ENCODE peak calls at places on chromosomes 12 and 14, in six cellular contexts. V is SK-N-SH, D is HepG2, Y is HCT116, Q is K562, W is H1. G is an unnamed sample. For H3K27me3, the result is how much of the 10 kb centered on the place peaks cover.

GRCh38 chr14:65421201-65421981 is 8.9 kb downstream of the FUT8 start:
- DNase-seq in V (no peak), D (no peak), Y (no peak), Q (no peak), W (no peak), G (no peak)

GRCh38 chr12:21615441-21615840 is 10.8 kb upstream of the GYS2 start:
- DNase-seq in V (no peak), D (no peak), Y (no peak), Q (no peak), W (no peak), G (no peak)

GRCh38 chr12:5874514-5874913 is 70.5 kb downstream of the ANO2 start:
- DNase-seq in V (no peak), D (no peak), Y (no peak), Q (no peak), W (no peak), G (no peak)

GRCh38 chr12:129807101-129807500 is 96.7 kb downstream of the TMEM132D start:
- DNase-seq in V (no peak), D (no peak), Y (no peak), Q (no peak), W (no peak), G (no peak)

GRCh38 chr14:60183724-60184596 is 18.8 kb upstream of the DHRS7 start:
- DNase-seq in V (no peak), D (peak), Y (peak), Q (peak), W (no peak), G (no peak)

GRCh38 chr14:72801381-72801812 is 92.5 kb downstream of the DPF3 start:
- DNase-seq in V (no peak), D (no peak), Y (peak), Q (no peak), W (no peak), G (no peak)

GRCh38 chr12:92080390-92081285 is 65.0 kb downstream of the BTG1 start:
- DNase-seq in V (no peak), D (no peak), Y (peak), Q (no peak), W (no peak), G (no peak)

GRCh38 chr14:30195946-30196345 is 268.3 kb upstream of the PRKD1 start:
- DNase-seq in V (no peak), D (no peak), Y (no peak), Q (no peak), W (no peak), G (no peak)

GRCh38 chr14:84323963-84324362 is 1206.0 kb upstream of the FLRT2 start:
- DNase-seq in V (no peak), D (no peak), Y (no peak), Q (no peak), W (no peak), G (no peak)

GRCh38 chr12:93514853-93515252 is 47.5 kb downstream of the MRPL42 start:
- DNase-seq in V (no peak), D (no peak), Y (no peak), Q (no peak), W (no peak), G (no peak)

GRCh38 chr14:101235042-101235871 is 326.0 kb upstream of the DIO3 start:
- DNase-seq in V (peak), D (peak), Y (peak), Q (peak), W (no peak), G (no peak)

GRCh38 chr12:103198499-103198898 is 241.0 kb downstream of the ASCL1 start:
- DNase-seq in V (no peak), D (no peak), Y (no peak), Q (no peak), W (no peak), G (no peak)

GRCh38 chr14:106845286-106846087 is 1319.1 kb downstream of the TMEM121 start:
- DNase-seq in V (peak), D (peak), Y (no peak), Q (no peak), W (no peak), G (peak)

GRCh38 chr14:75254901-75255300 is 23.7 kb upstream of the FOS start:
- DNase-seq in V (no peak), D (no peak), Y (no peak), Q (peak), W (no peak), G (no peak)

GRCh38 chr12:59699408-59700144 is 103.7 kb downstream of the SLC16A7 start:
- DNase-seq in V (no peak), D (no peak), Y (no peak), Q (no peak), W (no peak), G (no peak)

GRCh38 chr12:106108187-106108816 is 30.5 kb downstream of the NUAK1 start:
- DNase-seq in V (no peak), D (no peak), Y (no peak), Q (no peak), W (peak), G (no peak)

GRCh38 chr12:91139264-91139663 is 28.0 kb upstream of the LUM start:
- DNase-seq in V (peak), D (no peak), Y (no peak), Q (no peak), W (no peak), G (no peak)

GRCh38 chr12:85642810-85643209 is 193.4 kb downstream of the RASSF9 start:
- DNase-seq in V (no peak), D (peak), Y (no peak), Q (no peak), W (no peak), G (no peak)

GRCh38 chr12:76864791-76865400 is 13.9 kb downstream of the CSRP2 start:
- DNase-seq in V (no peak), D (no peak), Y (no peak), Q (no peak), W (no peak), G (no peak)

GRCh38 chr14:56855891-56856461 is 45.7 kb upstream of the OTX2 start:
- DNase-seq in V (no peak), D (peak), Y (no peak), Q (no peak), W (no peak), G (no peak)

GRCh38 chr14:99908653-99909250 is 115.5 kb downstream of the EML1 start:
- DNase-seq in V (no peak), D (no peak), Y (no peak), Q (no peak), W (no peak), G (no peak)

GRCh38 chr14:61253064-61253753 is 27.9 kb downstream of the TMEM30B start:
- DNase-seq in V (no peak), D (no peak), Y (no peak), Q (no peak), W (no peak), G (no peak)

GRCh38 chr12:83153156-83153555 is 466.4 kb downstream of the TMTC2 start:
- DNase-seq in V (no peak), D (no peak), Y (no peak), Q (no peak), W (no peak), G (peak)

GRCh38 chr12:123089631-123090353 is 61.1 kb downstream of the PITPNM2 start:
- DNase-seq in V (no peak), D (peak), Y (peak), Q (peak), W (no peak), G (no peak)

GRCh38 chr14:74963705-74964271 is 8.4 kb upstream of the PGF start:
- DNase-seq in V (no peak), D (no peak), Y (no peak), Q (no peak), W (no peak), G (no peak)

GRCh38 chr12:21773263-21773741 is 1.2 kb downstream of the KCNJ8 start:
- DNase-seq in V (peak), D (no peak), Y (peak), Q (peak), W (peak), G (no peak)

GRCh38 chr12:100199023-100199346 is 1.6 kb upstream of the ACTR6 start:
- DNase-seq in V (no peak), D (no peak), Y (no peak), Q (no peak), W (no peak), G (no peak)

GRCh38 chr12:100197486-100197885 is 3.1 kb upstream of the ACTR6 start:
- DNase-seq in V (no peak), D (no peak), Y (no peak), Q (no peak), W (no peak), G (no peak)

GRCh38 chr12:100200450-100201181 is at the start of gene ACTR6:
- DNase-seq in V (peak), D (peak), Y (peak), Q (peak), W (peak), G (peak)

GRCh38 chr12:100201604-100202423 is 1.2 kb downstream of the ACTR6 start:
- DNase-seq in V (no peak), D (no peak), Y (no peak), Q (peak), W (no peak), G (no peak)

GRCh38 chr12:100199347-100200136 is 1.1 kb upstream of the ACTR6 start:
- DNase-seq in V (peak), D (peak), Y (peak), Q (peak), W (peak), G (no peak)
- TF ChIP-seq YY1 in V (no peak), D (peak), Y (peak), Q (no peak), W (peak), G (peak)

GRCh38 chr12:127717293-127717692 is 549.7 kb upstream of the TMEM132C start:
- DNase-seq in V (no peak), D (no peak), Y (no peak), Q (no peak), W (no peak), G (no peak)

GRCh38 chr12:127716181-127716580 is 550.8 kb upstream of the TMEM132C start:
- DNase-seq in V (no peak), D (no peak), Y (no peak), Q (no peak), W (no peak), G (no peak)

GRCh38 chr12:127711108-127711507 is 555.9 kb upstream of the TMEM132C start:
- DNase-seq in V (no peak), D (no peak), Y (no peak), Q (peak), W (no peak), G (no peak)

GRCh38 chr12:127712561-127712960 is 554.4 kb upstream of the TMEM132C start:
- DNase-seq in V (no peak), D (no peak), Y (no peak), Q (no peak), W (no peak), G (no peak)
- H3K27me3 ChIP-seq in V (under half), D (under half), Y (under half), Q (under half), W (under half), G (under half)

DNA sequence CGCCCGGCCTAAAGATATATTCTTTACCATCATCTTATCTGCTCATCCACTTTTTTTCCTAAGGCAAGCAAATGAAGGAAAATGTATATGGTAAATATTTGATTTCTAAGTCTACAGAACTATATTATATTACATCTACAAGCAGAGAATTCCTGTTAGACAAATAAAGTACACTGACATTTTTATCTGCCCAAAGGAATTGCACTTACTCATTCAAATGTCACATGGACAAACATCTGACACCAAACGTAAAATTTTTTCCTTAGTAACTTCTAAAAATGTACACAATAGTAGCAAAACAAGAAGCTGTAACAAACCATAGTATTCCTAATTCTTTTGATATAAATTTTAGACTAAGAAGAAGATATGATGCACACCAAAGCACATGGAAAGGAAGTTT is 51.0 kb downstream of the SPPL3 start:
- DNase-seq in V (no peak), D (no peak), Y (no peak), Q (no peak), W (no peak), G (no peak)
- TF ChIP-seq YY1 in V (no peak), D (no peak), Y (no peak), Q (no peak), W (no peak), G (no peak)

GRCh38 chr14:58705066-58705465 is 67.3 kb downstream of the DACT1 start:
- DNase-seq in V (peak), D (no peak), Y (no peak), Q (no peak), W (no peak), G (no peak)

GRCh38 chr14:58709949-58710348 is 72.2 kb downstream of the DACT1 start:
- DNase-seq in V (no peak), D (no peak), Y (no peak), Q (no peak), W (no peak), G (no peak)

GRCh38 chr14:58711382-58711781 is 73.6 kb downstream of the DACT1 start:
- DNase-seq in V (no peak), D (no peak), Y (no peak), Q (no peak), W (no peak), G (no peak)

GRCh38 chr14:58712357-58712756 is 74.6 kb downstream of the DACT1 start:
- DNase-seq in V (peak), D (no peak), Y (no peak), Q (peak), W (no peak), G (no peak)

DNA sequence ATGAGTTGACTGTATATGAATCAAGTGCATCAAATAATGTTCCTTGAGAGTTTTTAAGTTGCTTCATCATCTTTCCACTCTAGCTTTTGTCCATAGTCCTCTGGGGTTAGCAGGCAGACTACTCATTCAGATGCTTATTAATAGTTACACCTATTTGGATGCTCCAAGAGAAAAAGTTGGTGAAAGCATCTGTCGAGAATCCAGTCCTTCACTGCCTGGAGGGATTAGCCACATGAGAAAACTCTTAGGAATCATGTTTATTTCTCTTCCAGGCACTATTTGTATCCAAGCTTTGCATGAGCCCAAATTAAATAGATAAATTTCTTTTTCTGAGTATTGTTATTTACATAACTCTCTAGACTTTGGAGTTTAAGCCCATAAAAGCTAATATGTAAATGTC is 70.2 kb downstream of the DACT1 start:
- DNase-seq in V (no peak), D (no peak), Y (no peak), Q (no peak), W (no peak), G (no peak)
- H3K27me3 ChIP-seq in V (under half), D (under half), Y (under half), Q (under half), W (under half), G (under half)

GRCh38 chr14:95095991-95096390 is 61.3 kb downstream of the DICER1 start:
- DNase-seq in V (no peak), D (no peak), Y (no peak), Q (no peak), W (no peak), G (no peak)
- TF ChIP-seq YY1 in V (no peak), D (no peak), Y (no peak), Q (no peak), W (no peak), G (no peak)

GRCh38 chr12:15329891-15330290 is 7.6 kb downstream of the PTPRO start:
- DNase-seq in V (no peak), D (no peak), Y (no peak), Q (no peak), W (no peak), G (no peak)
- H3K27me3 ChIP-seq in V (under half), D (under half), Y (under half), Q (under half), W (under half), G (under half)

GRCh38 chr12:53195516-53196420 is 11.3 kb downstream of the ITGB7 start:
- DNase-seq in V (no peak), D (no peak), Y (no peak), Q (no peak), W (no peak), G (no peak)
- TF ChIP-seq YY1 in V (no peak), D (no peak), Y (no peak), Q (no peak), W (no peak), G (no peak)

DNA sequence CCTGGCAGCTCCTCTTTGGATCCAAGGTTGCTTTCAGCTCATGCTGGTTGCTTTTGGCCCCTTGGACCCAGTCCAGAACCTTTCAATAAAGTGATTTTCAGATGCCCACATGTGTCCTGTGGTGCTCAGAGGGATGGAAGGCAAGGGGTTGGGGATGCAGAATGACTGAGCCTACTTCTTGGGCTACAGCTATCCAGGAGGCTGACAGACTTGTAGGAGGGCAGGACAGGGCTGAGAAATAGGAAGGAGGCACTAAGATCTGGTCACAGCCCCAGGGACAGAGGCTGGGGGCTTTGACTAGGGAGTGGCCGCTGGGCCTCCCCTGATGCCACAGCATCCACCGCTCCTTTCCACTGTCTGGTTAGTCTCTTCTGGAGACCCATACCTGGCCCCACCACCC is 1.2 kb upstream of the HOXC11 start:
- DNase-seq in V (no peak), D (no peak), Y (no peak), Q (no peak), W (no peak), G (no peak)
- H3K27me3 ChIP-seq in V (half or more), D (under half), Y (under half), Q (half or more), W (half or more), G (under half)

GRCh38 chr12:8156416-8156815 is 399 bp upstream of the ZNF705A start:
- DNase-seq in V (no peak), D (no peak), Y (no peak), Q (no peak), W (no peak), G (no peak)
- TF ChIP-seq YY1 in V (no peak), D (no peak), Y (no peak), Q (no peak), W (no peak), G (no peak)

G was measured in GM12878.